ENCODE peak calls at places on chromosomes 12 and 14, in five cellular contexts. One of them, this sample, is unnamed.

GRCh38 chr14:50775357-50775756 is 55.6 kb downstream of the NIN start:
- DNase-seq in activated CD4-positive, alpha-beta T cell treated with anti-CD3 and anti-CD28 coated beads for 36 hours: no peak
- DNase-seq in right lobe of liver: no peak
- DNase-seq in A172: peak; percentile 87
- DNase-seq in SHP77: no peak
- DNase-seq in this sample: peak; percentile 85

GRCh38 chr12:50786498-50787231 is 22.8 kb downstream of the ATF1 start:
- DNase-seq in activated CD4-positive, alpha-beta T cell treated with anti-CD3 and anti-CD28 coated beads for 36 hours: no peak
- DNase-seq in right lobe of liver: no peak
- DNase-seq in A172: peak; percentile 98
- DNase-seq in SHP77: no peak
- DNase-seq in this sample: peak; percentile 91

GRCh38 chr12:112172556-112173324 is 47.4 kb downstream of the TRAFD1 start:
- DNase-seq in activated CD4-positive, alpha-beta T cell treated with anti-CD3 and anti-CD28 coated beads for 36 hours: no peak
- DNase-seq in right lobe of liver: no peak
- DNase-seq in A172: no peak
- DNase-seq in SHP77: no peak
- DNase-seq in this sample: no peak

GRCh38 chr14:29925106-29925722 is 2.4 kb downstream of the PRKD1 start:
- DNase-seq in activated CD4-positive, alpha-beta T cell treated with anti-CD3 and anti-CD28 coated beads for 36 hours: no peak
- DNase-seq in right lobe of liver: no peak
- DNase-seq in A172: no peak
- DNase-seq in SHP77: peak; percentile 13
- DNase-seq in this sample: no peak

GRCh38 chr12:70549340-70550179 is 87.7 kb downstream of the PTPRB start:
- DNase-seq in activated CD4-positive, alpha-beta T cell treated with anti-CD3 and anti-CD28 coated beads for 36 hours: no peak
- DNase-seq in right lobe of liver: no peak
- DNase-seq in A172: no peak
- DNase-seq in SHP77: no peak
- DNase-seq in this sample: peak; percentile 26

GRCh38 chr14:104544362-104544761 is 35.2 kb upstream of the C14orf180 start:
- DNase-seq in activated CD4-positive, alpha-beta T cell treated with anti-CD3 and anti-CD28 coated beads for 36 hours: no peak
- DNase-seq in right lobe of liver: no peak
- DNase-seq in A172: no peak
- DNase-seq in SHP77: no peak
- DNase-seq in this sample: no peak

GRCh38 chr12:1013618-1014489 is 22.8 kb downstream of the ERC1 start:
- DNase-seq in activated CD4-positive, alpha-beta T cell treated with anti-CD3 and anti-CD28 coated beads for 36 hours: no peak
- DNase-seq in right lobe of liver: no peak
- DNase-seq in A172: peak; percentile 59
- DNase-seq in SHP77: no peak
- DNase-seq in this sample: no peak

GRCh38 chr12:88958153-88958552 is 377.9 kb upstream of the KITLG start:
- DNase-seq in activated CD4-positive, alpha-beta T cell treated with anti-CD3 and anti-CD28 coated beads for 36 hours: no peak
- DNase-seq in right lobe of liver: no peak
- DNase-seq in A172: no peak
- DNase-seq in SHP77: peak; percentile 51
- DNase-seq in this sample: no peak